ENCODE peak calls at places on chromosome 15, in seven cellular contexts. Z is HFF-Myc, G is psoas muscle, R is omental fat pad, D is choroid plexus epithelial cell, O is fibroblast of pulmonary artery, F is SK-N-SH. H is an unnamed sample.

GRCh38 chr15:96274698-96275097 is 55.8 kb upstream of the NR2F2 start:
- DNase-seq in R (no peak), G (no peak), D (peak), Z (no peak), O (peak), F (no peak), H (no peak)

GRCh38 chr15:80609111-80609510 is 86.0 kb upstream of the ABHD17C start:
- DNase-seq in G (no peak), R (no peak), Z (no peak), O (peak), D (no peak), F (no peak), H (no peak)

GRCh38 chr15:56425976-56426375 is 39.0 kb downstream of the MNS1 start:
- DNase-seq in D (no peak), R (no peak), F (no peak), O (no peak), Z (no peak), G (no peak), H (no peak)

GRCh38 chr15:99511529-99511864 is 54.3 kb upstream of the MEF2A start:
- DNase-seq in R (no peak), F (no peak), D (peak), G (no peak), Z (no peak), O (peak), H (no peak)

GRCh38 chr15:63156708-63157065 is 590 bp downstream of the RPS27L start:
- DNase-seq in F (peak), Z (no peak), G (no peak), R (no peak), D (peak), O (peak), H (no peak)

GRCh38 chr15:72168131-72168825 is 29.3 kb downstream of the GRAMD2A start:
- DNase-seq in D (peak), F (no peak), O (peak), R (no peak), G (no peak), Z (no peak), H (no peak)

GRCh38 chr15:51094606-51095569 is at the start of gene TNFAIP8L3:
- DNase-seq in Z (no peak), D (no peak), G (peak), R (no peak), O (peak), F (peak), H (peak)

GRCh38 chr15:63792584-63792983 is 41.2 kb downstream of the HERC1 start:
- DNase-seq in O (no peak), R (no peak), Z (no peak), D (no peak), F (no peak), G (no peak), H (no peak)

GRCh38 chr15:63764124-63764827 is 69.5 kb downstream of the HERC1 start:
- DNase-seq in Z (no peak), R (no peak), G (no peak), F (no peak), D (no peak), O (no peak), H (no peak)

GRCh38 chr15:34318277-34319079 is 19.1 kb downstream of the SLC12A6 start:
- DNase-seq in D (peak), F (no peak), R (no peak), G (no peak), Z (no peak), O (peak), H (no peak)

GRCh38 chr15:85993116-85993515 is 86.6 kb upstream of the AGBL1 start:
- DNase-seq in R (no peak), G (no peak), O (no peak), D (no peak), Z (no peak), F (no peak), H (no peak)

GRCh38 chr15:49083471-49084284 is 37.4 kb upstream of the SECISBP2L start:
- DNase-seq in O (no peak), R (no peak), G (no peak), Z (peak), D (peak), F (no peak), H (no peak)

GRCh38 chr15:67066041-67067021 is 929 bp downstream of the SMAD3 start:
- DNase-seq in Z (no peak), R (no peak), G (peak), D (no peak), O (no peak), F (peak), H (no peak)

GRCh38 chr15:62899090-62899493 is 143.5 kb upstream of the TPM1 start:
- DNase-seq in D (no peak), R (no peak), G (no peak), Z (no peak), F (no peak), O (no peak), H (no peak)

GRCh38 chr15:58346361-58346760 is 85.4 kb upstream of the LIPC start:
- DNase-seq in Z (no peak), F (no peak), D (peak), O (peak), G (no peak), R (no peak), H (no peak)

GRCh38 chr15:73386886-73387506 is 18.2 kb upstream of the HCN4 start:
- DNase-seq in R (no peak), F (no peak), G (no peak), O (no peak), Z (no peak), D (no peak), H (no peak)

GRCh38 chr15:66024116-66024515 is 154.8 kb downstream of the RAB11A start:
- DNase-seq in O (no peak), R (no peak), F (no peak), D (no peak), Z (no peak), G (no peak), H (no peak)

GRCh38 chr15:66027268-66027806 is 158.0 kb downstream of the RAB11A start:
- DNase-seq in O (no peak), R (no peak), F (no peak), D (no peak), Z (no peak), G (no peak), H (no peak)

GRCh38 chr15:66024998-66025397 is 155.7 kb downstream of the RAB11A start:
- DNase-seq in Z (no peak), D (peak), G (no peak), O (no peak), R (no peak), F (peak), H (no peak)

GRCh38 chr15:66023322-66023972 is 154.2 kb downstream of the RAB11A start:
- DNase-seq in O (no peak), D (peak), G (no peak), R (no peak), Z (no peak), F (peak), H (no peak)

DNA sequence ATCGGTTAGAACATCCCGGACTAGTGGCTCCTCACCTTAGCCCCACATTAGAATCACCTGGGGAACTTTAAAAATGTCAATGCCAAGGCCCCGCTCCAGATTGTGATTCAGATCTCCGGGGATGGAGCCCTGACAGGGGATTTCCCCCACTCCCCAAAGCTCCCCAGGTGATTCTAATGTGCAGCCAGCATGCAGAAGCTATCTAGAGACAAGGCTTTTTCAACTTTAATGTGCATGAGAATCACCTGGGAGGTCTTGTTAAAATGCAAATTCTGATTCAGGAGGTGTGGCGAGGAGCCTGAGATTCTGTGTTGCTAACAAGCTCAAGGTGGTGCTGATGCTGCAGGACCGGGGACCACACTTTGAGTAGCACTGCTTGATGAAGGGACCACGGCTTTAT is 156.7 kb downstream of the RAB11A start:
- DNase-seq in F (no peak), G (no peak), R (no peak), O (no peak), Z (no peak), D (no peak), H (no peak)
- TF ChIP-seq CTCF in F (no peak), G (no peak), R (no peak), O (no peak), Z (no peak), D (no peak), H (no peak)

GRCh38 chr15:78715439-78715838 is 74.4 kb upstream of the CHRNB4 start:
- DNase-seq in O (no peak), R (no peak), G (no peak), Z (no peak), F (no peak), D (no peak), H (no peak)

GRCh38 chr15:78715930-78716329 is 74.9 kb upstream of the CHRNB4 start:
- DNase-seq in D (peak), Z (no peak), R (no peak), G (no peak), F (no peak), O (peak), H (no peak)

GRCh38 chr15:78716651-78717050 is 75.6 kb upstream of the CHRNB4 start:
- DNase-seq in F (no peak), Z (no peak), D (no peak), R (no peak), O (no peak), G (no peak), H (no peak)

GRCh38 chr15:78712797-78713515 is 71.9 kb upstream of the CHRNB4 start:
- DNase-seq in F (no peak), R (no peak), Z (no peak), D (no peak), O (no peak), G (no peak), H (no peak)

GRCh38 chr15:78714890-78715289 is 73.9 kb upstream of the CHRNB4 start:
- DNase-seq in O (peak), F (no peak), G (no peak), D (no peak), R (no peak), Z (no peak), H (no peak)
- TF ChIP-seq CTCF in O (no peak), F (no peak), G (no peak), D (no peak), R (no peak), Z (no peak), H (no peak)

GRCh38 chr15:98121514-98121913 is 161.0 kb downstream of the ARRDC4 start:
- DNase-seq in O (no peak), D (no peak), R (no peak), G (no peak), F (no peak), Z (no peak), H (no peak)

GRCh38 chr15:98124576-98124975 is 164.1 kb downstream of the ARRDC4 start:
- DNase-seq in R (no peak), F (no peak), Z (no peak), D (no peak), G (no peak), O (no peak), H (no peak)

GRCh38 chr15:98123297-98123696 is 162.8 kb downstream of the ARRDC4 start:
- DNase-seq in G (no peak), Z (no peak), D (no peak), O (no peak), F (no peak), R (no peak), H (no peak)

GRCh38 chr15:98121957-98122356 is 161.5 kb downstream of the ARRDC4 start:
- DNase-seq in D (peak), O (no peak), R (no peak), Z (no peak), G (no peak), F (no peak), H (no peak)

GRCh38 chr15:98123834-98124233 is 163.3 kb downstream of the ARRDC4 start:
- DNase-seq in O (no peak), Z (no peak), F (no peak), R (no peak), G (no peak), D (no peak), H (no peak)
- TF ChIP-seq CTCF in O (no peak), Z (no peak), F (no peak), R (no peak), G (no peak), D (no peak), H (no peak)

GRCh38 chr15:31365655-31366127 is 39.1 kb downstream of the KLF13 start:
- DNase-seq in O (peak), R (peak), Z (peak), F (peak), G (peak), D (peak), H (no peak)
- TF ChIP-seq CTCF in O (peak), R (no peak), Z (peak), F (no peak), G (peak), D (peak), H (no peak)

GRCh38 chr15:59632714-59633113 is 21.1 kb downstream of the GCNT3 start:
- DNase-seq in O (peak), F (no peak), G (no peak), R (no peak), Z (no peak), D (peak), H (no peak)
- TF ChIP-seq CTCF in O (peak), F (peak), G (no peak), R (no peak), Z (peak), D (peak), H (peak)

H was measured in D721Med.